ENCODE peak calls at places on chromosome 9, in six cellular contexts. V, Y, G, J, O and Q are unnamed samples.

GRCh38 chr9:131012396-131012917 is 3.5 kb downstream of the LAMC3 start:
- DNase-seq in V (no peak), Y (no peak), G (no peak), J (no peak), O (no peak), Q (no peak)

GRCh38 chr9:136978073-136978864 is 965 bp downstream of the PTGDS start:
- DNase-seq in V (no peak), Y (peak), G (peak), J (peak), O (peak), Q (peak)

GRCh38 chr9:100084734-100085133 is 14.1 kb downstream of the ERP44 start:
- DNase-seq in V (no peak), Y (no peak), G (no peak), J (no peak), O (no peak), Q (no peak)

GRCh38 chr9:129497064-129497836 is 123.7 kb downstream of the C9orf50 start:
- DNase-seq in V (no peak), Y (no peak), G (no peak), J (no peak), O (no peak), Q (no peak)

GRCh38 chr9:121362813-121363585 is 7.1 kb downstream of the STOM start:
- DNase-seq in V (peak), Y (no peak), G (no peak), J (no peak), O (no peak), Q (no peak)

GRCh38 chr9:89048611-89049010 is 57.3 kb downstream of the S1PR3 start:
- DNase-seq in V (no peak), Y (no peak), G (no peak), J (no peak), O (no peak), Q (no peak)

GRCh38 chr9:113624721-113625120 is 161.2 kb downstream of the RGS3 start:
- DNase-seq in V (peak), Y (no peak), G (peak), J (no peak), O (no peak), Q (peak)

GRCh38 chr9:135034106-135034505 is 53.4 kb upstream of the OLFM1 start:
- DNase-seq in V (no peak), Y (no peak), G (peak), J (no peak), O (no peak), Q (no peak)

GRCh38 chr9:15735083-15735974 is 182.5 kb downstream of the CCDC171 start:
- DNase-seq in V (peak), Y (peak), G (no peak), J (no peak), O (no peak), Q (no peak)

GRCh38 chr9:35811364-35812024 is 568 bp downstream of the SPAG8 start:
- DNase-seq in V (no peak), Y (no peak), G (peak), J (no peak), O (no peak), Q (no peak)

GRCh38 chr9:130933114-130934046 is 5.7 kb downstream of the FIBCD1 start:
- DNase-seq in V (no peak), Y (no peak), G (no peak), J (no peak), O (no peak), Q (no peak)

GRCh38 chr9:32742296-32742695 is 41.0 kb upstream of the TMEM215 start:
- DNase-seq in V (peak), Y (no peak), G (no peak), J (no peak), O (no peak), Q (no peak)

GRCh38 chr9:84323777-84324317 is 16.7 kb downstream of the SLC28A3 start:
- DNase-seq in V (no peak), Y (no peak), G (no peak), J (no peak), O (no peak), Q (no peak)

GRCh38 chr9:129810116-129810515 is 7.1 kb downstream of the TOR1B start:
- DNase-seq in V (no peak), Y (no peak), G (no peak), J (no peak), O (no peak), Q (no peak)

GRCh38 chr9:127905788-127906191 is 6.4 kb upstream of the ST6GALNAC6 start:
- DNase-seq in V (no peak), Y (no peak), G (peak), J (peak), O (no peak), Q (peak)

GRCh38 chr9:87673446-87674109 is 52.3 kb upstream of the CTSL start:
- DNase-seq in V (no peak), Y (no peak), G (no peak), J (no peak), O (no peak), Q (no peak)

GRCh38 chr9:86926130-86926529 is 21.2 kb downstream of the GAS1 start:
- DNase-seq in V (no peak), Y (no peak), G (no peak), J (no peak), O (no peak), Q (no peak)

GRCh38 chr9:75962186-75963036 is 71.9 kb downstream of the PCSK5 start:
- DNase-seq in V (no peak), Y (no peak), G (no peak), J (no peak), O (no peak), Q (no peak)

GRCh38 chr9:93500571-93501298 is 47.4 kb upstream of the FAM120AOS start:
- DNase-seq in V (peak), Y (peak), G (no peak), J (no peak), O (no peak), Q (no peak)

GRCh38 chr9:88777498-88778312 is 213.6 kb upstream of the S1PR3 start:
- DNase-seq in V (no peak), Y (no peak), G (no peak), J (no peak), O (no peak), Q (peak)

GRCh38 chr9:36764364-36765076 is 191.8 kb downstream of the MELK start:
- DNase-seq in V (no peak), Y (no peak), G (no peak), J (no peak), O (peak), Q (no peak)

GRCh38 chr9:119917175-119917574 is 547.9 kb upstream of the BRINP1 start:
- DNase-seq in V (no peak), Y (no peak), G (no peak), J (no peak), O (no peak), Q (no peak)

GRCh38 chr9:91426123-91426745 is 2.6 kb upstream of the NFIL3 start:
- DNase-seq in V (peak), Y (peak), G (no peak), J (no peak), O (peak), Q (no peak)

GRCh38 chr9:133702798-133703570 is 35.2 kb downstream of the SARDH start:
- DNase-seq in V (no peak), Y (no peak), G (no peak), J (no peak), O (no peak), Q (peak)

GRCh38 chr9:88388886-88389617 is 808 bp downstream of the SPIN1 start:
- DNase-seq in V (peak), Y (peak), G (no peak), J (no peak), O (peak), Q (peak)

GRCh38 chr9:99172129-99173091 is 49.3 kb downstream of the ALG2 start:
- DNase-seq in V (no peak), Y (no peak), G (no peak), J (no peak), O (peak), Q (no peak)

GRCh38 chr9:89640391-89640790 is 35.6 kb downstream of the GADD45G start:
- DNase-seq in V (no peak), Y (no peak), G (no peak), J (no peak), O (no peak), Q (peak)

GRCh38 chr9:5846501-5846921 is 13.6 kb upstream of the ERMP1 start:
- DNase-seq in V (peak), Y (no peak), G (no peak), J (no peak), O (no peak), Q (no peak)

GRCh38 chr9:93324191-93324834 is 127.2 kb upstream of the FAM120A start:
- DNase-seq in V (no peak), Y (no peak), G (peak), J (no peak), O (no peak), Q (no peak)

GRCh38 chr9:132857031-132857430 is 21.1 kb downstream of the AK8 start:
- DNase-seq in V (no peak), Y (no peak), G (no peak), J (no peak), O (no peak), Q (no peak)

GRCh38 chr9:88051138-88051537 is 76.8 kb upstream of the CDK20 start:
- DNase-seq in V (no peak), Y (no peak), G (no peak), J (no peak), O (peak), Q (no peak)

GRCh38 chr9:68685770-68686169 is 19.3 kb upstream of the PIP5K1B start:
- DNase-seq in V (no peak), Y (peak), G (no peak), J (no peak), O (peak), Q (no peak)

GRCh38 chr9:534886-535285 is 306.6 kb upstream of the DMRT1 start:
- DNase-seq in V (peak), Y (no peak), G (no peak), J (no peak), O (no peak), Q (no peak)

GRCh38 chr9:34985311-34985899 is 4.1 kb upstream of the DNAJB5 start:
- DNase-seq in V (peak), Y (peak), G (peak), J (no peak), O (peak), Q (peak)

GRCh38 chr9:122126340-122127333 is 32.9 kb downstream of the NDUFA8 start:
- DNase-seq in V (no peak), Y (no peak), G (no peak), J (no peak), O (no peak), Q (no peak)